ENCODE peak calls at places on chromosomes 16 and 17, in eight cellular contexts. H is type B pancreatic cell, J is heart right ventricle, U is left ventricle myocardium inferior, Q is Kasumi-1, C is tibial nerve, S is omental fat pad, R is head of caudate nucleus. X is an unnamed sample.

GRCh38 chr16:4733747-4734062 is 366 bp downstream of the ANKS3 start:
- DNase-seq in H (no peak), J (no peak), U (no peak), Q (no peak), C (no peak), S (no peak), R (peak; percentile 19), X (no peak)

GRCh38 chr17:62725791-62726249 is 82.3 kb downstream of the MARCHF10 start:
- DNase-seq in H (no peak), J (no peak), U (no peak), Q (peak; percentile 14), C (no peak), S (no peak), R (no peak), X (no peak)

GRCh38 chr16:23284584-23284983 is 17.5 kb upstream of the SCNN1B start:
- DNase-seq in H (no peak), J (no peak), U (no peak), Q (no peak), C (no peak), S (no peak), R (no peak), X (peak; percentile 46)

GRCh38 chr16:63612462-63613227 is 1509.2 kb downstream of the CDH11 start:
- DNase-seq in H (no peak), J (no peak), U (no peak), Q (no peak), C (no peak), S (no peak), R (no peak), X (no peak)

GRCh38 chr17:5184284-5184683 is 7.4 kb downstream of the ZNF594 start:
- DNase-seq in H (no peak), J (no peak), U (no peak), Q (no peak), C (no peak), S (no peak), R (no peak), X (no peak)

GRCh38 chr16:85465328-85466307 is 147.5 kb upstream of the GSE1 start:
- DNase-seq in H (no peak), J (peak; percentile 80), U (peak; percentile 87), Q (no peak), C (no peak), S (no peak), R (no peak), X (no peak)

GRCh38 chr17:35730400-35731005 is 936 bp upstream of the RASL10B start:
- DNase-seq in H (no peak), J (no peak), U (no peak), Q (no peak), C (no peak), S (no peak), R (no peak), X (no peak)

GRCh38 chr17:9676084-9676483 is 30.8 kb downstream of the USP43 start:
- DNase-seq in H (no peak), J (no peak), U (no peak), Q (peak; percentile 3), C (no peak), S (no peak), R (no peak), X (no peak)

GRCh38 chr17:40069751-40070643 is 7.2 kb downstream of the THRA start:
- DNase-seq in H (no peak), J (peak; percentile 31), U (no peak), Q (peak; percentile 9), C (peak; percentile 50), S (no peak), R (no peak), X (no peak)

GRCh38 chr16:84511180-84511800 is 6.8 kb upstream of the MEAK7 start:
- DNase-seq in H (peak; percentile 82), J (peak; percentile 85), U (peak; percentile 82), Q (peak; percentile 75), C (peak; percentile 90), S (peak; percentile 72), R (peak; percentile 83), X (peak; percentile 82)

GRCh38 chr16:2009791-2010510 is at the start of gene ZNF598:
- DNase-seq in H (no peak), J (peak; percentile 87), U (peak; percentile 85), Q (peak; percentile 37), C (peak; percentile 52), S (no peak), R (peak; percentile 81), X (peak; percentile 94)

GRCh38 chr16:63461248-63461841 is 1425.1 kb upstream of the CDH8 start:
- DNase-seq in H (no peak), J (no peak), U (no peak), Q (peak; percentile 32), C (peak; percentile 8), S (no peak), R (no peak), X (no peak)

GRCh38 chr16:10594312-10594950 is 14.0 kb upstream of the EMP2 start:
- DNase-seq in H (no peak), J (no peak), U (no peak), Q (no peak), C (no peak), S (no peak), R (no peak), X (peak; percentile 91)

GRCh38 chr17:70276931-70277330 is 107.6 kb downstream of the KCNJ2 start:
- DNase-seq in H (no peak), J (no peak), U (no peak), Q (no peak), C (no peak), S (no peak), R (no peak), X (no peak)

GRCh38 chr16:30957456-30958163 is at the start of gene SETD1A:
- DNase-seq in H (peak; percentile 96), J (peak; percentile 96), U (peak; percentile 98), Q (peak; percentile 72), C (peak; percentile 95), S (peak; percentile 92), R (peak; percentile 95), X (peak; percentile 99)

GRCh38 chr17:13600475-13601316 is 1.0 kb downstream of the HS3ST3A1 start:
- DNase-seq in H (no peak), J (peak; percentile 15), U (no peak), Q (no peak), C (no peak), S (no peak), R (no peak), X (no peak)

GRCh38 chr17:9887521-9887920 is 17.6 kb downstream of the RCVRN start:
- DNase-seq in H (no peak), J (no peak), U (no peak), Q (no peak), C (no peak), S (no peak), R (no peak), X (no peak)

GRCh38 chr17:41695954-41696720 is 7.5 kb downstream of the EIF1 start:
- DNase-seq in H (peak; percentile 76), J (no peak), U (no peak), Q (peak; percentile 84), C (no peak), S (no peak), R (peak; percentile 50), X (no peak)

GRCh38 chr16:4520913-4521312 is 17.7 kb downstream of the CDIP1 start:
- DNase-seq in H (no peak), J (no peak), U (no peak), Q (no peak), C (no peak), S (no peak), R (no peak), X (no peak)

GRCh38 chr17:82009413-82009812 is 13.3 kb downstream of the CENPX start:
- DNase-seq in H (no peak), J (no peak), U (no peak), Q (no peak), C (no peak), S (no peak), R (no peak), X (no peak)

GRCh38 chr17:75242461-75243042 is 18.9 kb downstream of the GGA3 start:
- DNase-seq in H (no peak), J (no peak), U (no peak), Q (no peak), C (no peak), S (no peak), R (no peak), X (no peak)

GRCh38 chr16:9065077-9065476 is 26.4 kb upstream of the HAPSTR1 start:
- DNase-seq in H (no peak), J (no peak), U (no peak), Q (no peak), C (no peak), S (no peak), R (no peak), X (no peak)

GRCh38 chr17:3513305-3514035 is 37.7 kb downstream of the ASPA start:
- DNase-seq in H (no peak), J (no peak), U (no peak), Q (no peak), C (no peak), S (no peak), R (no peak), X (peak; percentile 63)

GRCh38 chr17:50149425-50150353 is 788 bp downstream of the PPP1R9B start:
- DNase-seq in H (no peak), J (peak; percentile 76), U (peak; percentile 66), Q (peak; percentile 33), C (no peak), S (no peak), R (peak; percentile 43), X (no peak)

GRCh38 chr16:3400779-3401688 is at the start of the genes ZNF174 and ZSCAN32:
- DNase-seq in H (peak; percentile 99), J (peak; percentile 97), U (peak; percentile 98), Q (peak; percentile 83), C (peak; percentile 99), S (peak; percentile 95), R (peak; percentile 98), X (peak; percentile 99)

GRCh38 chr16:785563-786535 is 2.3 kb downstream of the RPUSD1 start:
- DNase-seq in H (peak; percentile 88), J (peak; percentile 75), U (peak; percentile 66), Q (no peak), C (peak; percentile 35), S (peak; percentile 71), R (peak; percentile 79), X (peak; percentile 93)

GRCh38 chr16:4675864-4676786 is 17.2 kb upstream of the NUDT16L1 start:
- DNase-seq in H (no peak), J (no peak), U (no peak), Q (no peak), C (no peak), S (no peak), R (no peak), X (no peak)

GRCh38 chr17:72191356-72191755 is 70.5 kb downstream of the SOX9 start:
- DNase-seq in H (no peak), J (no peak), U (no peak), Q (no peak), C (no peak), S (no peak), R (no peak), X (peak; percentile 37)